ENCODE peak calls at places on chromosome 17, in four cellular contexts. T is H9, Y is IMR-90, P is neuronal stem cell. A is an unnamed sample.

GRCh38 chr17:50274142-50274944 is at the start of gene TMEM92:
- DNase-seq in P (peak; percentile 46), T (peak; percentile 98), Y (no peak), A (no peak)

GRCh38 chr17:14904406-14904805 is 360.7 kb downstream of the PMP22 start:
- DNase-seq in T (no peak), Y (peak; percentile 54), P (no peak), A (peak; percentile 55)

GRCh38 chr17:6489016-6489550 is 44.8 kb downstream of the PIMREG start:
- DNase-seq in Y (no peak), T (no peak), P (no peak), A (no peak)

GRCh38 chr17:32275060-32276042 is 9.7 kb downstream of the RHBDL3 start:
- DNase-seq in Y (peak; percentile 90), P (no peak), T (peak; percentile 88), A (peak; percentile 88)

GRCh38 chr17:3815925-3816324 is 14.9 kb upstream of the ITGAE start:
- DNase-seq in T (no peak), Y (no peak), P (no peak), A (no peak)

GRCh38 chr17:53499277-53499676 is 323.4 kb upstream of the KIF2B start:
- DNase-seq in Y (no peak), T (no peak), P (no peak), A (peak; percentile 17)

GRCh38 chr17:48541574-48542113 is 3.3 kb downstream of the HOXB2 start:
- DNase-seq in T (peak; percentile 67), P (no peak), Y (peak; percentile 69), A (peak; percentile 80)

GRCh38 chr17:19249681-19250080 is 12.5 kb downstream of the EPN2 start:
- DNase-seq in Y (no peak), P (no peak), T (no peak), A (peak; percentile 33)

GRCh38 chr17:77817953-77818352 is 140.6 kb upstream of the TNRC6C start:
- DNase-seq in T (no peak), Y (no peak), P (no peak), A (no peak)

GRCh38 chr17:4968916-4969550 is 1.4 kb upstream of the SPAG7 start:
- DNase-seq in T (no peak), P (no peak), Y (peak; percentile 95), A (peak; percentile 97)

GRCh38 chr17:74222399-74222798 is 9.0 kb downstream of the TTYH2 start:
- DNase-seq in Y (no peak), P (no peak), T (no peak), A (no peak)

GRCh38 chr17:32519769-32520701 is 33.2 kb downstream of the CDK5R1 start:
- DNase-seq in Y (no peak), P (peak; percentile 35), T (peak; percentile 55), A (peak; percentile 35)

GRCh38 chr17:68518063-68518815 is 6.0 kb downstream of the PRKAR1A start:
- DNase-seq in P (no peak), T (peak; percentile 51), Y (no peak), A (no peak)

GRCh38 chr17:22310717-22311686 is 618.7 kb downstream of the KCNJ18 start:
- DNase-seq in T (no peak), P (no peak), Y (no peak), A (no peak)

GRCh38 chr17:82775033-82775823 is 23.4 kb downstream of the TBCD start:
- DNase-seq in Y (no peak), T (peak; percentile 91), P (peak; percentile 43), A (peak; percentile 45)

GRCh38 chr17:41324180-41325075 is 8.9 kb upstream of the KRTAP17-1 start:
- DNase-seq in Y (peak; percentile 8), T (peak; percentile 83), P (peak; percentile 12), A (no peak)

GRCh38 chr17:48011405-48012150 is 26.0 kb downstream of the COPZ2 start:
- DNase-seq in T (peak; percentile 79), Y (peak; percentile 25), P (no peak), A (peak; percentile 78)

GRCh38 chr17:82524540-82524939 is 5.0 kb downstream of the FOXK2 start:
- DNase-seq in P (no peak), Y (no peak), T (no peak), A (no peak)

GRCh38 chr17:39679521-39680192 is 8.2 kb downstream of the PGAP3 start:
- DNase-seq in T (no peak), Y (no peak), P (no peak), A (no peak)

GRCh38 chr17:29778936-29779811 is 150.9 kb downstream of the SSH2 start:
- DNase-seq in T (peak; percentile 61), P (peak; percentile 43), Y (peak; percentile 46), A (peak; percentile 60)

GRCh38 chr17:8222380-8222629 is 11.9 kb upstream of the AURKB start:
- DNase-seq in P (no peak), T (no peak), Y (no peak), A (no peak)

GRCh38 chr17:77716289-77716929 is 242.1 kb upstream of the TNRC6C start:
- DNase-seq in Y (no peak), T (peak; percentile 15), P (no peak), A (no peak)

GRCh38 chr17:74444406-74444805 is 12.5 kb downstream of the GPRC5C start:
- DNase-seq in Y (no peak), T (peak; percentile 68), P (no peak), A (no peak)

GRCh38 chr17:28811594-28812135 is 30.9 kb downstream of the FAM222B start:
- DNase-seq in T (no peak), P (peak; percentile 24), Y (peak; percentile 21), A (peak; percentile 57)

GRCh38 chr17:77541995-77542394 is 401.2 kb downstream of the SEC14L1 start:
- DNase-seq in P (no peak), Y (no peak), T (no peak), A (no peak)

GRCh38 chr17:29124135-29124930 is 55.9 kb downstream of the MYO18A start:
- DNase-seq in T (peak; percentile 75), Y (peak; percentile 82), P (no peak), A (peak; percentile 84)

GRCh38 chr17:17780941-17781590 is 55.7 kb downstream of the SREBF1 start:
- DNase-seq in P (peak; percentile 68), T (peak; percentile 95), Y (peak; percentile 65), A (peak; percentile 84)

GRCh38 chr17:62823111-62823895 is 15.2 kb upstream of the MARCHF10 start:
- DNase-seq in Y (no peak), T (no peak), P (no peak), A (no peak)

GRCh38 chr17:17781591-17782424 is 55.0 kb downstream of the SREBF1 start:
- DNase-seq in T (peak; percentile 68), P (peak; percentile 47), Y (peak; percentile 52), A (peak; percentile 73)

GRCh38 chr17:55427587-55427882 is 5.9 kb upstream of the MMD start:
- DNase-seq in Y (no peak), T (no peak), P (no peak), A (no peak)
- H2AFZ ChIP-seq in Y (no peak overlapping the region), T (no peak overlapping the region), P (no peak overlapping the region), A (no peak overlapping the region)

DNA sequence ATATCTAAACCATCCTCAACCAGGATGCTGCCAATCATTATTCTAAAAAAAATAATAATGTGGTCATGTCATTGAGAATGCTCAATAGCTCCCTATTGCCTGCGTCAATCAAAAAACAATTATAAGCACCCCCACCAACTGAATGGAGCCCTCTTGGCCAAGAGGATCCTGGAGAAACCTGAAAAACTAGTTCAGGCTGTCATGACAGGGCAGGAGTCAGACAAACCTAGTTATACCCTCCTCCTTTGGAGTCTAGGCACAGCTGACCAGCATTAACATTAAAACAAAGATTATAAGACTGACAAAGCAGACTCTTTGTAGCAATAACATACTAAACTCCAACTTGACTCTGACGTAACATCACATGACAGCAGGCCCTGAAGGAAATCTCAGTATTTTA is 119.2 kb upstream of the CCL2 start:
- DNase-seq in P (no peak), Y (no peak), T (peak; percentile 25), A (no peak)
- H2BK120ac ChIP-seq in P (no peak overlapping the region), Y (no peak overlapping the region), T (no peak overlapping the region), A (no peak overlapping the region)

DNA sequence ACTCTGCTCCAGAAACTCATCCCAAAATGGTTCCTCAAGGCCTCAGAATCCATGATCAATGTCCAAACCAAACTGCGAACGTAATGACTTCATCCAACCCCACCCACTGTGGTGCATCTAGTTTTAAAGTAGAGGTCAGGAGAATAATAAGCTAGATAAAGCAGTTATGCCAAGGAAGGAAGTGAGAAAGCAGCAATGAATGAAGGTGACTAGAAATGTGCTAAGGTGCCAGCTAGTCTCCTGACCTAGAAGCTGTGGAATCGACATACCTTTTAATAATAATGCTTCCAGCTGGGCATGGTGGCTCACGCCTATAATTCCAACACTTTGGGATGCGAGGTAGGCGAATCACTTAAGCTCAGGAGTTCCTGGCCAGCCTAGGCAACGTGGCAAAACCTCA is 99.2 kb downstream of the SMG6 start:
- DNase-seq in P (no peak), Y (no peak), T (no peak), A (no peak)
- H2AFZ ChIP-seq in P (no peak overlapping the region), Y (no peak overlapping the region), T (no peak overlapping the region), A (no peak overlapping the region)

DNA sequence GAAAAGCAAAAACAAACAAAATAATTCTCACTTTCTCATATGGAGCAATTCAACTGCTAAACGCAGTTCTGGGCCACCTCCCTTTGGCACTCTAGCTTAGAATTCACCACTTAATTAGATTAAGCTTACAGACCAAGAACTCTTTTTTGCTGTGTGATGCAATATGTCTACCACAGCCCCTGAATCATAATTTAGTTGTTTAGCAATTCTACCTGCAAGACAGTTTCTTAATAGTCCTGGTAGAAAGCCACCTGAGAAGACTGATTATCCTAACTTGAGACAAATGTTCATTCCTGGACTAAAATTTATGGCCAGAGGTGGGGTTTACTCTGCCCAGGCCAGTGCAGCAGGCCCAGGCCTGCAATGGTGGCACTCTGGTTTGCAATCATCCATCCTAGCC is 205.9 kb downstream of the HS3ST3A1 start:
- DNase-seq in P (no peak), T (no peak), Y (no peak), A (no peak)
- H2BK120ac ChIP-seq in P (no peak overlapping the region), T (no peak overlapping the region), Y (no peak overlapping the region), A (no peak overlapping the region)

GRCh38 chr17:76453431-76453743 is 435 bp upstream of the UBE2O start:
- DNase-seq in P (no peak), Y (no peak), T (no peak), A (no peak)

GRCh38 chr17:76459674-76460073 is 6.7 kb upstream of the UBE2O start:
- DNase-seq in Y (no peak), P (no peak), T (no peak), A (no peak)

GRCh38 chr17:76462556-76463290 is 4.7 kb upstream of the AANAT start:
- DNase-seq in P (no peak), T (no peak), Y (no peak), A (no peak)

GRCh38 chr17:76461765-76462555 is 5.4 kb upstream of the AANAT start:
- DNase-seq in P (no peak), T (no peak), Y (no peak), A (peak; percentile 27)

DNA sequence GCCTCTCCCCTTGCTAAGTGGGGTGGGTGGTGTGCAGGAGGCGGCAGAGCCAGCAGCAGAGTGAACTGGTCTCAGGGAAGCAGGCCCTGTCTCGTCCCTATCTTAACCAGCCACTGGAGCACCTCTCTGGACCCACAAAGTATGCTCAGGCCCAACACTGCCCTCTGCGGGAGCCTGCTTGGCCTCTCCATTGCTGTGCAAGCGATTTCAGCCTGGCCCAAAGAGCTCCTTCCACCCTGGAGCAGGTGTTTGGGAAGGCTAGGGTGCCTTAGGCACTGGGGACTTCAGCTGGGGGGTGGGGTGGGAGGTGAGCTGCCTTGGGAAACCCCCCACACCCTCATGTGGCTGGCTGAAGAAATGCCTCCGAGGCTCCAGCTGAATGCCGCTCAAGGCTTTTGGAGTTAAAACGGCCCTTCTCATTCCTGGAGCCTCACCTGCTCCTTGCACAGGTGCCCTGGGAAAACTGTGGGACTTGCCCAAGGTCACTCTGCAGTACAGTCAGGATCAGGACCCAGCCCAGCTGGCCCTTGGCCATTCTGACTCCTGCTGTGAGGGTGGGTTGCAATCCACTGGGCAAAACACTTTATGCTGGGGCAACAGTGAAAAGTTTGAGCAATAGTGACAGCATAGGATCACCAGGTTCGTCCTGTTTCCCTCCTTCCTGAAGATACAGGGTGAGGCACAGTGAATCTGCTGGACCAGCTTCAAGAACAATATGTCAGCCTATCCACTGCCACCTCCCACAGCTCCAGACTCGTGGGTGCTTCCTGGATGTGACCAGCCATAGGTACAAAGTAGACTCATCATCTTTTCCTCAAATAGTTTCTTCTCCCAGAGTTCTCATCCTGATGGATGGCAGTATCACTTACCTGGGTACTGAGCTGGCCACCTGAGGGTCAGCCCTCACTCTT is 5.9 kb upstream of the UBE2O start:
- DNase-seq in P (no peak), T (peak; percentile 95), Y (peak; percentile 64), A (peak; percentile 66)
- H2AFZ ChIP-seq in P (peak overlapping the region; percentile 44), T (no peak overlapping the region), Y (peak overlapping the region; percentile 69), A (no peak overlapping the region)

A was measured in mesenchymal stem cell.